ENCODE peak calls at places on chromosomes 1 and 21, in ten cellular contexts. Q is fibroblast of lung; M is H1; D is lower lobe of right lung; Y is neural progenitor cell; L is ovary; C is left ventricle myocardium inferior; G is psoas muscle; B is left lung; W is CD8-positive, alpha-beta T cell. Z is an unnamed sample.

GRCh38 chr1:167679714-167680113 is 42.1 kb upstream of the MPZL1 start:
- DNase-seq in Q (no peak), M (no peak), D (no peak), Y (no peak), L (no peak), C (no peak), G (no peak), B (no peak), W (no peak), Z (no peak)

GRCh38 chr21:38716942-38717341 is 88.8 kb upstream of the ETS2 start:
- DNase-seq in Q (no peak), M (no peak), D (no peak), Y (no peak), L (no peak), C (no peak), G (no peak), B (no peak), W (no peak), Z (no peak)

GRCh38 chr1:228378453-228379164 is 28.0 kb downstream of the TRIM11 start:
- DNase-seq in Q (peak; percentile 89), M (peak; percentile 95), D (peak; percentile 83), Y (peak; percentile 83), L (peak; percentile 89), C (peak; percentile 74), G (peak; percentile 74), B (peak; percentile 80), W (peak; percentile 49), Z (peak; percentile 78)

GRCh38 chr1:234605983-234606730 is 3.8 kb downstream of the IRF2BP2 start:
- DNase-seq in Q (peak; percentile 70), M (no peak), D (peak; percentile 59), Y (no peak), L (no peak), C (peak; percentile 46), G (no peak), B (no peak), W (peak; percentile 54), Z (peak; percentile 63)

GRCh38 chr1:215421772-215422171 is 145.3 kb upstream of the KCTD3 start:
- DNase-seq in Q (no peak), M (no peak), D (no peak), Y (no peak), L (no peak), C (no peak), G (no peak), B (no peak), W (no peak), Z (no peak)

GRCh38 chr1:52658795-52659194 is 25.8 kb downstream of the SHISAL2A start:
- DNase-seq in Q (no peak), M (no peak), D (no peak), Y (no peak), L (no peak), C (no peak), G (peak; percentile 22), B (peak; percentile 33), W (no peak), Z (peak; percentile 87)

GRCh38 chr1:158999301-159000069 is 10.2 kb upstream of the IFI16 start:
- DNase-seq in Q (peak; percentile 98), M (peak; percentile 66), D (no peak), Y (peak; percentile 90), L (peak; percentile 84), C (peak; percentile 69), G (peak; percentile 75), B (peak; percentile 71), W (no peak), Z (peak; percentile 19)

GRCh38 chr1:54818461-54819194 is 17.5 kb upstream of the TTC22 start:
- DNase-seq in Q (peak; percentile 30), M (peak; percentile 22), D (no peak), Y (no peak), L (no peak), C (no peak), G (no peak), B (no peak), W (no peak), Z (peak; percentile 27)

GRCh38 chr1:111738436-111739221 is 566 bp downstream of the INKA2 start:
- DNase-seq in Q (peak; percentile 71), M (peak; percentile 84), D (peak; percentile 81), Y (peak; percentile 81), L (peak; percentile 83), C (peak; percentile 82), G (peak; percentile 73), B (peak; percentile 81), W (peak; percentile 31), Z (peak; percentile 66)

GRCh38 chr1:66761273-66761672 is 9.0 kb downstream of the DYNLT5 start:
- DNase-seq in Q (peak; percentile 27), M (no peak), D (no peak), Y (no peak), L (no peak), C (no peak), G (no peak), B (no peak), W (no peak), Z (no peak)

GRCh38 chr1:205008896-205009295 is 34.1 kb upstream of the CNTN2 start:
- DNase-seq in Q (no peak), M (no peak), D (no peak), Y (no peak), L (no peak), C (no peak), G (no peak), B (no peak), W (no peak), Z (no peak)

GRCh38 chr1:178102218-178102617 is 8.3 kb downstream of the RASAL2 start:
- DNase-seq in Q (no peak), M (no peak), D (peak; percentile 48), Y (no peak), L (no peak), C (no peak), G (no peak), B (peak; percentile 37), W (no peak), Z (no peak)

GRCh38 chr1:216632980-216633379 is 90.2 kb downstream of the ESRRG start:
- DNase-seq in Q (no peak), M (no peak), D (no peak), Y (peak; percentile 27), L (no peak), C (no peak), G (no peak), B (no peak), W (no peak), Z (no peak)

GRCh38 chr1:44819594-44820327 is 11.4 kb downstream of the BTBD19 start:
- DNase-seq in Q (peak; percentile 97), M (peak; percentile 91), D (peak; percentile 85), Y (peak; percentile 93), L (peak; percentile 85), C (peak; percentile 79), G (peak; percentile 81), B (peak; percentile 80), W (peak; percentile 82), Z (peak; percentile 84)

GRCh38 chr1:5751171-5751556 is 241.1 kb downstream of the NPHP4 start:
- DNase-seq in Q (no peak), M (peak; percentile 39), D (peak; percentile 20), Y (no peak), L (no peak), C (no peak), G (no peak), B (peak; percentile 15), W (no peak), Z (no peak)

GRCh38 chr1:5753431-5754078 is 238.7 kb downstream of the NPHP4 start:
- DNase-seq in Q (no peak), M (no peak), D (peak; percentile 34), Y (no peak), L (no peak), C (no peak), G (no peak), B (peak; percentile 17), W (no peak), Z (no peak)

GRCh38 chr1:5750186-5751170 is 241.7 kb downstream of the NPHP4 start:
- DNase-seq in Q (no peak), M (peak; percentile 40), D (peak; percentile 36), Y (no peak), L (no peak), C (no peak), G (no peak), B (peak; percentile 17), W (no peak), Z (no peak)

GRCh38 chr1:5752715-5753330 is 239.4 kb downstream of the NPHP4 start:
- DNase-seq in Q (no peak), M (no peak), D (no peak), Y (no peak), L (no peak), C (no peak), G (no peak), B (peak; percentile 8), W (no peak), Z (no peak)

GRCh38 chr1:5751833-5752714 is 240.2 kb downstream of the NPHP4 start:
- DNase-seq in Q (no peak), M (no peak), D (peak; percentile 59), Y (peak; percentile 48), L (no peak), C (no peak), G (no peak), B (peak; percentile 47), W (no peak), Z (no peak)
- TF ChIP-seq CTCF in Q (no peak), M (no peak), D (no peak), Y (peak; percentile 27), L (no peak), C (no peak), G (no peak), B (no peak), W (no peak), Z (no peak)

GRCh38 chr1:226659641-226660040 is 79.4 kb downstream of the ITPKB start:
- DNase-seq in Q (no peak), M (no peak), D (no peak), Y (no peak), L (no peak), C (no peak), G (no peak), B (no peak), W (no peak), Z (no peak)
- H3K4me1 ChIP-seq in Q (peaks cover 46% of the 10 kb centered on the region), M (peaks cover 27% of the 10 kb centered on the region), D (peaks cover 97% of the 10 kb centered on the region), Y (peaks cover 63% of the 10 kb centered on the region), L (peaks cover 38% of the 10 kb centered on the region), C (no peaks in the 10 kb centered on the region), G (peaks cover 94% of the 10 kb centered on the region), B (peaks cover 56% of the 10 kb centered on the region), W (no peaks in the 10 kb centered on the region), Z (peaks cover 31% of the 10 kb centered on the region)

DNA sequence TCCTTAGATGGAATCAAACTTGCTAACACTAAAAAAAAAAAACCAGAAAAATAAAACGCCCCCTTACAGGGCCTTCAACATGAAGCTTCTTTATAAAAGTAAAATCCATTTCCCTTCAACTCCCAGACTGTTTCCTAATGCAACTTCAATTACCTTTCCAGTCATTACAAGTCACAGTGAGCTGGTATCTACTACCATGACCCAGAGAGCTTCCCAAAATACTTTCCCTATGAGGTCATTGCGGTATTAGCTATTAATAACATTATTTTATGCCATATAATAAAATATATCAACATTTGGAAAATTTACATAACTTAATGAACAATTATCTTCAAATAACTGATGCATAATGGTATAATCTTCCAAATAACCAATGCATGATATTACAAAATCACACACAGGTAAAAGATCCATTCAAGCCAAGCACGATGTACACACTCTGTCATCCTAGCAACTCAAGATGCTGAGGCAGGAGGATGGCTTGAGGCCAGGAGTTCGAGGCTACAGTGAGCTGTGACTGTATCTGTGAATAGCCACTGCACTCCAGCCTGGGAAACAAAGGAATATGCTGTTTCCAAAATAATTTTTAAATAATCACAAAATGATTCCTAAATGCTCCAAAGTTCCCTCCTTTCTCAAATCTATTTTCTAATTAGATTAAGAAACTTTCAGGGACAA is 24.1 kb downstream of the EIF4G3 start:
- DNase-seq in Q (no peak), M (no peak), D (no peak), Y (no peak), L (no peak), C (peak; percentile 24), G (peak; percentile 20), B (no peak), W (no peak), Z (no peak)
- H3K36me3 ChIP-seq in Q (no peaks in the 10 kb centered on the region), M (peaks cover 17% of the 10 kb centered on the region), D (peaks cover 8% of the 10 kb centered on the region), Y (peaks cover 5% of the 10 kb centered on the region), L (no peaks in the 10 kb centered on the region), C (peaks cover 11% of the 10 kb centered on the region), G (no peaks in the 10 kb centered on the region), B (peaks cover 20% of the 10 kb centered on the region), W (no peaks in the 10 kb centered on the region), Z (no peaks in the 10 kb centered on the region)

GRCh38 chr1:151193856-151194255 is 3.9 kb upstream of the VPS72 start:
- DNase-seq in Q (no peak), M (no peak), D (no peak), Y (no peak), L (no peak), C (no peak), G (no peak), B (no peak), W (no peak), Z (no peak)
- TF ChIP-seq CTCF in Q (no peak), M (no peak), D (no peak), Y (no peak), L (no peak), C (no peak), G (no peak), B (no peak), W (no peak), Z (no peak)